ENCODE peak calls at places on chromosomes 13 and 19, in ten cellular contexts. I, B, M, Q, Y, F, E, P, T and U are unnamed samples.

GRCh38 chr19:44951179-44952159 is 3.7 kb upstream of the CLPTM1 start:
- DNase-seq in B (peak; percentile 20), Q (peak; percentile 45), Y (no peak), P (no peak), E (peak; percentile 94), F (peak; percentile 85), I (peak; percentile 96), M (peak; percentile 63), T (peak; percentile 91), U (peak; percentile 60)

GRCh38 chr19:2282062-2282861 is at the start of gene PEAK3:
- DNase-seq in Y (peak; percentile 91), T (peak; percentile 61), E (no peak), I (peak; percentile 77), P (no peak), B (no peak), M (peak; percentile 81), F (peak; percentile 86), Q (no peak), U (no peak)

GRCh38 chr19:1651548-1652394 is 644 bp downstream of the TCF3 start:
- DNase-seq in Y (peak; percentile 66), P (no peak), M (peak; percentile 50), B (no peak), T (peak; percentile 60), I (peak; percentile 58), F (no peak), Q (peak; percentile 31), E (peak; percentile 75), U (peak; percentile 22)

GRCh38 chr13:110600261-110600819 is 15.0 kb upstream of the NAXD start:
- DNase-seq in I (no peak), Y (no peak), T (no peak), F (peak; percentile 43), M (no peak), Q (no peak), E (no peak), B (no peak), P (no peak), U (no peak)

GRCh38 chr13:45179428-45179827 is 21.4 kb downstream of the KCTD4 start:
- DNase-seq in Q (no peak), T (no peak), E (no peak), M (no peak), I (no peak), Y (no peak), F (no peak), B (no peak), P (no peak), U (no peak)

GRCh38 chr19:55649579-55650557 is 1.9 kb downstream of the CCDC106 start:
- DNase-seq in P (no peak), M (no peak), E (no peak), B (no peak), T (no peak), F (no peak), Q (no peak), Y (no peak), I (no peak), U (no peak)

GRCh38 chr13:68927387-68928026 is 1180.1 kb upstream of the ATXN8OS start:
- DNase-seq in B (no peak), E (peak; percentile 70), F (peak; percentile 86), Q (no peak), I (peak; percentile 86), T (peak; percentile 68), M (no peak), Y (no peak), P (no peak), U (no peak)

GRCh38 chr19:48752511-48753365 is at the start of gene FUT1:
- DNase-seq in Y (peak; percentile 83), F (peak; percentile 98), M (peak; percentile 84), P (no peak), T (peak; percentile 60), I (peak; percentile 98), Q (peak; percentile 14), B (no peak), E (peak; percentile 92), U (peak; percentile 29)

GRCh38 chr19:3150739-3151329 is 15.0 kb downstream of the GNA15 start:
- DNase-seq in Q (no peak), E (no peak), P (no peak), B (no peak), T (no peak), Y (no peak), M (no peak), F (no peak), I (no peak), U (no peak)

GRCh38 chr19:28948531-28948930 is 264.4 kb downstream of the UQCRFS1 start:
- DNase-seq in F (peak; percentile 11), Y (no peak), I (no peak), T (no peak), E (no peak), B (no peak), P (no peak), M (no peak), Q (no peak), U (no peak)

GRCh38 chr13:108269601-108270328 is at the start of gene TNFSF13B:
- DNase-seq in M (peak; percentile 45), B (no peak), Q (peak; percentile 14), P (no peak), F (peak; percentile 91), T (peak; percentile 1), I (peak; percentile 71), E (peak; percentile 9), Y (peak; percentile 69), U (peak; percentile 11)

GRCh38 chr13:51849145-51850101 is 4.4 kb upstream of the TMEM272 start:
- DNase-seq in M (no peak), E (no peak), P (no peak), Y (peak; percentile 61), F (peak; percentile 95), B (no peak), Q (no peak), I (peak; percentile 94), T (peak; percentile 58), U (no peak)

GRCh38 chr19:13839193-13839937 is 37.6 kb upstream of the NANOS3 start:
- DNase-seq in Y (peak; percentile 91), I (peak; percentile 78), Q (peak; percentile 64), E (peak; percentile 78), T (peak; percentile 36), M (peak; percentile 90), B (no peak), F (peak; percentile 88), P (peak; percentile 74), U (peak; percentile 79)
- H3K4me1 ChIP-seq in Y (peaks cover 83% of the 10 kb centered on the region), I (peaks cover 22% of the 10 kb centered on the region), Q (peaks cover 82% of the 10 kb centered on the region), E (peaks cover 44% of the 10 kb centered on the region), T (peaks cover 23% of the 10 kb centered on the region), M (peaks cover 59% of the 10 kb centered on the region), B (peaks cover 59% of the 10 kb centered on the region), F (peaks cover 12% of the 10 kb centered on the region), P (peaks cover 34% of the 10 kb centered on the region), U (peaks cover 82% of the 10 kb centered on the region)

GRCh38 chr13:94708971-94709614 is 3.3 kb downstream of the SOX21 start:
- DNase-seq in Y (no peak), F (no peak), P (no peak), M (no peak), Q (no peak), B (no peak), I (peak; percentile 48), E (no peak), T (no peak), U (no peak)

GRCh38 chr13:94707400-94708021 is 4.8 kb downstream of the SOX21 start:
- DNase-seq in F (peak; percentile 86), I (peak; percentile 70), Y (no peak), M (no peak), P (no peak), T (no peak), Q (no peak), B (no peak), E (no peak), U (no peak)

GRCh38 chr13:94706854-94707399 is 5.4 kb downstream of the SOX21 start:
- DNase-seq in M (no peak), Y (no peak), P (no peak), Q (no peak), T (no peak), E (no peak), F (no peak), B (no peak), I (peak; percentile 54), U (no peak)

GRCh38 chr13:94706101-94706853 is 6.1 kb downstream of the SOX21 start:
- DNase-seq in Q (no peak), F (no peak), T (no peak), B (no peak), I (peak; percentile 32), P (no peak), E (no peak), Y (no peak), M (no peak), U (no peak)

DNA sequence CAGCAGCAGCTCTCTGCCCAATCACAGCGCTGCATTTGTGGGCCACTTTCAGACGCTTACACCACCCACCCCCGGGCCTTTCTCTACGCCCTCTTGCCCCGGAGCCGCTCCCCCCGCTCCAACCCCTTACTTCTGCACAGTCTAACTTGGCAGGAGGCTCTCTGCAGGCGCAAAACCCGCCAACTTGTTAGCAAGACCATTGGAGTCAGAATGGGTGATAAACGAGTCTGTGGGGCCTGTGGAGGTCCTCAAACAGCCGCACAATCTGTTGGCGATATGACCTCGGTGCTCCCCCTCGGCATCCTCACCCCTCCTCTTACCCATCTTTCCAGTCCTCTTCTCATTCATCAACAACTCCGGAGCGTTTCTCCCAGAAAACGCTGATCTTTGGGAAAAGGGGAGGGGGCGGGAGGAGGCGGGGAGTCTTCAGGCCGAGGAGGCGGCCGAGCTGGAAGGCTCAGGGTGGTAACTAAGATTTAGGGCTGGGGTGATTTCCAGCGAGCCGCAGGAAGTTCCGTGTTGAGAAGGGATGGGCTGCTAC is 4.2 kb downstream of the SOX21 start:
- DNase-seq in I (peak; percentile 87), B (no peak), F (peak; percentile 84), P (no peak), E (no peak), T (no peak), Q (no peak), Y (no peak), M (no peak), U (no peak)
- H3K4me3 ChIP-seq in I (peak overlapping the region; percentile 61), B (peak overlapping the region; percentile 35), F (peak overlapping the region; percentile 80), P (no peak overlapping the region), E (no peak overlapping the region), T (no peak overlapping the region), Q (peak overlapping the region; percentile 20), Y (no peak overlapping the region), M (no peak overlapping the region), U (no peak overlapping the region)

GRCh38 chr19:39156891-39157230 is 31.3 kb downstream of the PAK4 start:
- DNase-seq in P (no peak), M (no peak), T (no peak), Y (no peak), E (no peak), I (no peak), Q (no peak), F (no peak), B (no peak), U (no peak)
- H3K4me1 ChIP-seq in P (peaks cover 6% of the 10 kb centered on the region), M (peaks cover 22% of the 10 kb centered on the region), T (peaks cover 17% of the 10 kb centered on the region), Y (peaks cover 77% of the 10 kb centered on the region), E (peaks cover 64% of the 10 kb centered on the region), I (peaks cover 17% of the 10 kb centered on the region), Q (peaks cover 3% of the 10 kb centered on the region), F (no peaks in the 10 kb centered on the region), B (peaks cover 48% of the 10 kb centered on the region), U (no peaks in the 10 kb centered on the region)

DNA sequence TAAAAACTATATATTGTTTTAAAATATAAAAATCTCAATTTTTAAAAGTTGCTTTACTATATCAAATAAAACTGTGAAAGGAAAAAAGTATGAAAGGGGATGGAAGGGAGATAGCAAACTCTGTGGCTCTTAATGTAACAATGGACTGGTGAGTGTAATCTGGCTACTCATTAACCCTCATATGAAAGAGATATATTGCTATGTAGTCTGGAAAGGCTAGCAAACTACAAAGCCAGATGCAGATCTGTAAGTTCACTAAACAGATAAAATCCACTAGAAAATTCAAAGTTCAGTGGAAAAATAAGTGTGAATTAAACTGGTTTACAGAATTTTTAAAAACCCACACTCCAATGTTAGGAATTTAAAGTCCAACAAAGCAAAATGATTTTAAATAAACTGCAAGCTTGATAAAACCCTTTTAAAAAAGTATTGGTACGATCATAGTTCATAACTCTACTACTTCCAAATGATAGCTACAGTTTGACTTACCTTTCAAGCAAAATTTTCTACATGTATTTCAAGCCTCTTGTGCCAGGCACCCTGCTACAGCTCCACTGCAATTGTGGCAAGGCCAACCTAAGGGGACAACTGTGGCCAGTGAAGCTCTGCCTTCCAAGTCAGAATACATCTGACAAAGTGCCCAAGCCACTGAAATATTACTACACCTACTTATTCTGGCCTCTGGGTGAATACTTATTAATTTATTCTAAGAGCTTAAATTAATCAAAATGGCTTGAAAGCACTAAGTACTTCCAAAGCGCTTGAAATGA is 647 bp upstream of the ELF1 start:
- DNase-seq in Q (no peak), M (no peak), F (no peak), T (no peak), P (no peak), Y (no peak), I (no peak), E (peak; percentile 36), B (no peak), U (no peak)
- H3K4me3 ChIP-seq in Q (no peak overlapping the region), M (no peak overlapping the region), F (peak overlapping the region; percentile 71), T (no peak overlapping the region), P (no peak overlapping the region), Y (peak overlapping the region; percentile 48), I (no peak overlapping the region), E (peak overlapping the region; percentile 7), B (no peak overlapping the region), U (no peak overlapping the region)